ENCODE peak calls at places on chromosomes 13 and 19, in five cellular contexts. One of them, this sample, is unnamed.

GRCh38 chr13:21850013-21851006 is 179.4 kb downstream of the FGF9 start:
- DNase-seq in epithelial cell of esophagus: no peak
- DNase-seq in endodermal cell: no peak
- DNase-seq in effector memory CD4-positive, alpha-beta T cell: no peak
- DNase-seq in K562: no peak
- DNase-seq in this sample: no peak

GRCh38 chr13:110422913-110423688 is 116.0 kb downstream of the COL4A2 start:
- DNase-seq in K562: no peak
- DNase-seq in effector memory CD4-positive, alpha-beta T cell: no peak
- DNase-seq in epithelial cell of esophagus: peak; percentile 67
- DNase-seq in endodermal cell: no peak
- DNase-seq in this sample: no peak

GRCh38 chr19:7426986-7427385 is 61.8 kb downstream of the PEX11G start:
- DNase-seq in epithelial cell of esophagus: no peak
- DNase-seq in K562: no peak
- DNase-seq in endodermal cell: no peak
- DNase-seq in effector memory CD4-positive, alpha-beta T cell: peak; percentile 3
- DNase-seq in this sample: no peak

GRCh38 chr13:80276371-80277289 is 64.3 kb downstream of the SPRY2 start:
- DNase-seq in endodermal cell: no peak
- DNase-seq in K562: no peak
- DNase-seq in effector memory CD4-positive, alpha-beta T cell: no peak
- DNase-seq in epithelial cell of esophagus: peak; percentile 59
- DNase-seq in this sample: peak; percentile 23

GRCh38 chr19:48568345-48568886 is 16.4 kb downstream of the SULT2B1 start:
- DNase-seq in endodermal cell: peak; percentile 90
- DNase-seq in K562: peak; percentile 60
- DNase-seq in effector memory CD4-positive, alpha-beta T cell: no peak
- DNase-seq in epithelial cell of esophagus: peak; percentile 86
- DNase-seq in this sample: peak; percentile 89

GRCh38 chr19:51365211-51366049 is 758 bp downstream of the ETFB start:
- DNase-seq in epithelial cell of esophagus: peak; percentile 39
- DNase-seq in K562: peak; percentile 47
- DNase-seq in effector memory CD4-positive, alpha-beta T cell: no peak
- DNase-seq in endodermal cell: peak; percentile 68
- DNase-seq in this sample: peak; percentile 42

GRCh38 chr19:4059931-4060620 is 6.6 kb downstream of the ZBTB7A start:
- DNase-seq in K562: peak; percentile 59
- DNase-seq in effector memory CD4-positive, alpha-beta T cell: peak; percentile 71
- DNase-seq in epithelial cell of esophagus: peak; percentile 80
- DNase-seq in endodermal cell: no peak
- DNase-seq in this sample: no peak

GRCh38 chr19:28313633-28314032 is 899.3 kb downstream of the UQCRFS1 start:
- DNase-seq in effector memory CD4-positive, alpha-beta T cell: no peak
- DNase-seq in endodermal cell: no peak
- DNase-seq in K562: no peak
- DNase-seq in epithelial cell of esophagus: no peak
- DNase-seq in this sample: peak; percentile 73

GRCh38 chr19:47766670-47767069 is 11.8 kb upstream of the SELENOW start:
- DNase-seq in endodermal cell: no peak
- DNase-seq in effector memory CD4-positive, alpha-beta T cell: no peak
- DNase-seq in K562: no peak
- DNase-seq in epithelial cell of esophagus: no peak
- DNase-seq in this sample: no peak

GRCh38 chr13:31046711-31047279 is 114.3 kb downstream of the TEX26 start:
- DNase-seq in epithelial cell of esophagus: peak; percentile 57
- DNase-seq in K562: no peak
- DNase-seq in endodermal cell: peak; percentile 44
- DNase-seq in effector memory CD4-positive, alpha-beta T cell: no peak
- DNase-seq in this sample: peak; percentile 20

GRCh38 chr13:92745233-92745632 is 481.4 kb upstream of the GPC6 start:
- DNase-seq in K562: no peak
- DNase-seq in epithelial cell of esophagus: peak; percentile 5
- DNase-seq in effector memory CD4-positive, alpha-beta T cell: no peak
- DNase-seq in endodermal cell: no peak
- DNase-seq in this sample: no peak

GRCh38 chr19:49165865-49166301 is 8.3 kb downstream of the TRPM4 start:
- DNase-seq in epithelial cell of esophagus: no peak
- DNase-seq in K562: peak; percentile 18
- DNase-seq in effector memory CD4-positive, alpha-beta T cell: no peak
- DNase-seq in endodermal cell: peak; percentile 61
- DNase-seq in this sample: no peak

GRCh38 chr19:1125601-1126533 is 22.1 kb downstream of the GPX4 start:
- DNase-seq in K562: no peak
- DNase-seq in effector memory CD4-positive, alpha-beta T cell: no peak
- DNase-seq in endodermal cell: no peak
- DNase-seq in epithelial cell of esophagus: no peak
- DNase-seq in this sample: peak; percentile 77

GRCh38 chr19:3362217-3362907 is 4.0 kb upstream of the NFIC start:
- DNase-seq in K562: no peak
- DNase-seq in endodermal cell: no peak
- DNase-seq in epithelial cell of esophagus: no peak
- DNase-seq in effector memory CD4-positive, alpha-beta T cell: no peak
- DNase-seq in this sample: no peak

GRCh38 chr13:94959616-94960015 is 247.3 kb upstream of the SOX21 start:
- DNase-seq in effector memory CD4-positive, alpha-beta T cell: no peak
- DNase-seq in epithelial cell of esophagus: no peak
- DNase-seq in endodermal cell: no peak
- DNase-seq in K562: no peak
- DNase-seq in this sample: no peak

GRCh38 chr13:20616059-20616797 is 49.3 kb downstream of the IFT88 start:
- DNase-seq in K562: no peak
- DNase-seq in epithelial cell of esophagus: peak; percentile 83
- DNase-seq in effector memory CD4-positive, alpha-beta T cell: no peak
- DNase-seq in endodermal cell: no peak
- DNase-seq in this sample: peak; percentile 85

GRCh38 chr13:100275746-100276145 is 186.9 kb downstream of the PCCA start:
- DNase-seq in endodermal cell: no peak
- DNase-seq in epithelial cell of esophagus: peak; percentile 86
- DNase-seq in effector memory CD4-positive, alpha-beta T cell: no peak
- DNase-seq in K562: no peak
- DNase-seq in this sample: no peak

GRCh38 chr19:15291089-15291488 is 41.2 kb downstream of the BRD4 start:
- DNase-seq in epithelial cell of esophagus: no peak
- DNase-seq in endodermal cell: no peak
- DNase-seq in effector memory CD4-positive, alpha-beta T cell: no peak
- DNase-seq in K562: no peak
- DNase-seq in this sample: peak; percentile 70

GRCh38 chr19:15292847-15293582 is 39.3 kb downstream of the BRD4 start:
- DNase-seq in effector memory CD4-positive, alpha-beta T cell: no peak
- DNase-seq in epithelial cell of esophagus: no peak
- DNase-seq in K562: no peak
- DNase-seq in endodermal cell: no peak
- DNase-seq in this sample: no peak

GRCh38 chr19:15290149-15290548 is 42.2 kb downstream of the BRD4 start:
- DNase-seq in K562: no peak
- DNase-seq in endodermal cell: no peak
- DNase-seq in effector memory CD4-positive, alpha-beta T cell: no peak
- DNase-seq in epithelial cell of esophagus: no peak
- DNase-seq in this sample: no peak

GRCh38 chr19:15292140-15292539 is 40.2 kb downstream of the BRD4 start:
- DNase-seq in endodermal cell: no peak
- DNase-seq in epithelial cell of esophagus: no peak
- DNase-seq in effector memory CD4-positive, alpha-beta T cell: no peak
- DNase-seq in K562: no peak
- DNase-seq in this sample: no peak

DNA sequence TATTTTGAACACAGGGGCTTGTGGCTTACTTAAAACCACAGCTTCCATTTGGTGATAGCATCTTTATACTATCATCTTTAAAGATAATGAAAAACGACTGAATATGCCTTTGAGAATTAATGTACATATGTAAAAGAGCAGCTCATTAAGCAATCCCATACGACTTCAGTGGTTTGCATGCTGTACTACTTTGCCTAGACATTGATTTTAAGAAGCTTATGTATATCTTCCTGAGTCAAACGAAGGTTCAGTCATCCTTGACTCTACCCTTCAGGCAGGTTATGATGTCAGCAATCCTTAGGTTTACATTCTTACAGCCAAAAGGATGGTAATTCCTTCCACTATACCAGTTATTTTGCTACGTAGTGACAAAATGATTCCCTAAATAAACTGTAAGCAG is 40.7 kb downstream of the BRD4 start:
- DNase-seq in endodermal cell: no peak
- DNase-seq in epithelial cell of esophagus: peak; percentile 54
- DNase-seq in K562: no peak
- DNase-seq in effector memory CD4-positive, alpha-beta T cell: no peak
- DNase-seq in this sample: no peak
- H3K4me3 ChIP-seq in endodermal cell: no peak overlapping the region
- H3K4me3 ChIP-seq in epithelial cell of esophagus: no peak overlapping the region
- H3K4me3 ChIP-seq in K562: no peak overlapping the region
- H3K4me3 ChIP-seq in effector memory CD4-positive, alpha-beta T cell: no peak overlapping the region
- H3K4me3 ChIP-seq in this sample: no peak overlapping the region

DNA sequence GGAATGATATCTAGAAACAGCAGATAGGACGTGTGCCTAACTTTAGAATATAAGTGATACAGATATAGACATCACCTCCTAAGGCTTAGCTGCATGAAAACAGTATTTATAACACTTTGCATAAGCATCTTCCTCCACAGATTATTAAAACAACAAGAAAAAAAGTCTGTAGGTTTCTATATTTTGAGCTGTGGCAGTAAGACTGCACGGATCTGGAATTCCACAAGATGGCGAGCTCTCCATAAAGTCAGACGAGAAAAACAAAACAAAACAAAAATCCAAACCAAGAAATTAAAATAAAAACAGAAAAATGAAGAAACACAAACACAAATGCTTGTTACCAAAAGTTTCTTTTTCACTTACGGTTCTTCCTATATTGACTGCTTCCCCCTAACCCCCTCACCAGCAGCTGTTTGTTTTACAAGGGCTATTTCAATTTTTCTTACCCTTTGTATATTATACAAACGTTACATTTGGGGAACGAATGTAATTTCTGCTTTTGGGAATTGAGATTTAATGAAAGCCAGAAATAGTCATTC is 285.8 kb downstream of the MYO16 start:
- DNase-seq in effector memory CD4-positive, alpha-beta T cell: no peak
- DNase-seq in epithelial cell of esophagus: peak; percentile 44
- DNase-seq in K562: no peak
- DNase-seq in endodermal cell: no peak
- DNase-seq in this sample: peak; percentile 65
- H3K4me3 ChIP-seq in effector memory CD4-positive, alpha-beta T cell: no peak overlapping the region
- H3K4me3 ChIP-seq in epithelial cell of esophagus: no peak overlapping the region
- H3K4me3 ChIP-seq in K562: no peak overlapping the region
- H3K4me3 ChIP-seq in endodermal cell: no peak overlapping the region
- H3K4me3 ChIP-seq in this sample: no peak overlapping the region

GRCh38 chr19:5621945-5622464 is 571 bp downstream of the SAFB2 start:
- DNase-seq in effector memory CD4-positive, alpha-beta T cell: no peak
- DNase-seq in endodermal cell: peak; percentile 59
- DNase-seq in epithelial cell of esophagus: peak; percentile 36
- DNase-seq in K562: no peak
- DNase-seq in this sample: no peak
- H3K4me3 ChIP-seq in effector memory CD4-positive, alpha-beta T cell: peak overlapping the region; percentile 99
- H3K4me3 ChIP-seq in endodermal cell: peak overlapping the region; percentile 87
- H3K4me3 ChIP-seq in epithelial cell of esophagus: peak overlapping the region; percentile 99
- H3K4me3 ChIP-seq in K562: peak overlapping the region; percentile 82
- H3K4me3 ChIP-seq in this sample: peak overlapping the region; percentile 99

DNA sequence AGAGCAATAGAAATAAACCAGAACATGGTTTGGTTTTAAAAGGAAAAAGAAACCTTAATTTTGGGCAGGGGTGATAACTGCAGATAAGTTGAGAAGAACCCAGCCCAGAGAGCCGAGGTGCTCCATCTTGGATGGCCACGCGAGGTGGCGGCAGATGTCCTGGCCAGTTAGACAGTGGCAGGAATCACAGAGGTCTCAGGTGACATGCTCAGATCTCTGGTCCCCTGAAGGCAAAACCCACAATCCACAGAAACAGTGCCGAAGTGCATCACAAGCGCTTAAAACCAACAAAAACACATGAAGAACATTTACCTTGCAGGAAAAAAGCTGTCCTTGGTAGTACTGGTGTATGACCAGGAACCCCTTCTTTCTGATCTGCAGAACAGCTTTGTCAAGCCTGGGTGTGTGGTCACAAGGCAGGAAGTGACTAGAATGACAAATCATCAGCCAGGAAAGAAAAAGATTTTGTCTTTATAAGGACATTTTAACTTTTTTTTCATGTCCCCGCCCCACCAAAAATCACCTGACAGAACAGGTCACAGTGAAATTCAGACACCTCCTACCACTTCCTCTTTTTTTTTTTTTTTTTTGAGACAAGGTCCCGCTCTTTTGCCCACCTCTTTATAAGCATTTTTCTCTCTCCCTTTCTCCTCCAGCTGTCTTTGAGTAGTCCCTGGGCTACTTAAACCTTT is at the start of gene LCP1:
- DNase-seq in endodermal cell: peak; percentile 47
- DNase-seq in K562: peak; percentile 52
- DNase-seq in effector memory CD4-positive, alpha-beta T cell: peak; percentile 82
- DNase-seq in epithelial cell of esophagus: no peak
- DNase-seq in this sample: no peak
- H3K4me3 ChIP-seq in endodermal cell: no peak within 1 kb of the TSS
- H3K4me3 ChIP-seq in K562: peak within 1 kb of the TSS; percentile 70
- H3K4me3 ChIP-seq in effector memory CD4-positive, alpha-beta T cell: peak within 1 kb of the TSS; percentile 81
- H3K4me3 ChIP-seq in epithelial cell of esophagus: no peak within 1 kb of the TSS
- H3K4me3 ChIP-seq in this sample: no peak within 1 kb of the TSS

This sample was measured in astrocyte of the spinal cord.